ENCODE peak calls at places on chromosomes 16 and 17, in seven cellular contexts. O, L, S, R, W, U and Y are unnamed samples.

GRCh38 chr16:30085820-30086219 is 5.9 kb downstream of the TBX6 start:
- ATAC-seq in R (no peak), L (no peak), U (no peak), O (no peak), W (no peak), S (no peak), Y (no peak)

GRCh38 chr17:4509923-4510614 is 11.4 kb downstream of the SPNS2 start:
- ATAC-seq in U (peak), W (no peak), L (no peak), S (no peak), R (no peak), O (no peak), Y (no peak)

GRCh38 chr17:850828-851759 is 68.9 kb downstream of the MRM3 start:
- ATAC-seq in S (no peak), U (no peak), L (no peak), W (no peak), O (peak), R (no peak), Y (no peak)

GRCh38 chr17:44599298-44600175 is 42.3 kb downstream of the FZD2 start:
- ATAC-seq in L (peak), S (no peak), W (no peak), U (peak), O (peak), R (no peak), Y (no peak)

GRCh38 chr16:50831751-50832150 is 89.9 kb downstream of the CYLD start:
- ATAC-seq in R (no peak), U (no peak), W (no peak), O (no peak), L (no peak), S (no peak), Y (no peak)

GRCh38 chr17:55677449-55677848 is 45.2 kb downstream of the TMEM100 start:
- ATAC-seq in R (no peak), S (no peak), L (no peak), W (no peak), U (no peak), O (no peak), Y (no peak)

GRCh38 chr17:51087072-51087757 is 33.5 kb downstream of the SPAG9 start:
- ATAC-seq in U (no peak), R (no peak), S (no peak), O (no peak), L (no peak), W (no peak), Y (no peak)

GRCh38 chr17:19447085-19447583 is 36.1 kb downstream of the RNF112 start:
- ATAC-seq in U (peak), W (peak), S (peak), R (peak), L (peak), O (peak), Y (no peak)

GRCh38 chr16:88200896-88201185 is 181.9 kb upstream of the ZNF469 start:
- ATAC-seq in R (no peak), L (no peak), U (no peak), O (no peak), W (no peak), S (no peak), Y (no peak)

GRCh38 chr16:85514601-85515318 is 98.4 kb upstream of the GSE1 start:
- ATAC-seq in W (no peak), R (peak), S (no peak), L (peak), U (peak), O (peak), Y (no peak)

GRCh38 chr16:51710930-51711563 is 560.0 kb upstream of the SALL1 start:
- ATAC-seq in W (no peak), S (no peak), L (no peak), U (no peak), O (no peak), R (no peak), Y (no peak)

GRCh38 chr16:80759419-80760162 is 44.8 kb downstream of the CDYL2 start:
- ATAC-seq in S (no peak), L (no peak), W (peak), O (no peak), R (peak), U (no peak), Y (no peak)

GRCh38 chr16:8087597-8088279 is 502.6 kb downstream of the TMEM114 start:
- ATAC-seq in U (no peak), W (no peak), L (no peak), S (no peak), R (no peak), O (peak), Y (no peak)

GRCh38 chr16:59886021-59886420 is 1151.9 kb upstream of the GOT2 start:
- ATAC-seq in U (peak), L (no peak), R (no peak), O (peak), W (no peak), S (no peak), Y (no peak)

GRCh38 chr16:79598341-79599181 is 2.0 kb downstream of the MAF start:
- ATAC-seq in O (no peak), U (peak), L (peak), R (no peak), S (no peak), W (peak), Y (no peak)

GRCh38 chr17:55842405-55843158 is 91.7 kb downstream of the PCTP start:
- ATAC-seq in W (no peak), S (no peak), L (no peak), R (no peak), U (no peak), O (no peak), Y (no peak)

GRCh38 chr17:17959520-17960361 is 12.5 kb downstream of the TOM1L2 start:
- ATAC-seq in S (peak), W (peak), L (peak), U (peak), R (peak), O (peak), Y (no peak)

GRCh38 chr16:70594569-70594968 is 51.8 kb upstream of the IL34 start:
- ATAC-seq in W (no peak), S (no peak), U (no peak), O (no peak), L (peak), R (no peak), Y (no peak)

GRCh38 chr17:45038771-45039634 is 12.4 kb downstream of the DCAKD start:
- ATAC-seq in U (no peak), L (peak), S (no peak), O (no peak), R (peak), W (no peak), Y (peak)

GRCh38 chr16:72173997-72174396 is 2.0 kb upstream of the PMFBP1 start:
- ATAC-seq in R (no peak), S (no peak), U (no peak), L (no peak), W (no peak), O (no peak), Y (no peak)